ENCODE peak calls at places on chromosomes 1 and 21, in seven cellular contexts. M, I, W, Q, H, U and C are unnamed samples.

GRCh38 chr1:9009438-9010366 is 16.5 kb downstream of the SLC2A7 start:
- DNase-seq in M (peak), I (peak), Q (peak), H (peak), U (peak), W (peak), C (no peak)

GRCh38 chr1:234874291-234875288 is 254.0 kb downstream of the TOMM20 start:
- DNase-seq in Q (no peak), M (no peak), I (no peak), H (no peak), W (no peak), U (no peak), C (no peak)

GRCh38 chr1:211247921-211248320 is 11.2 kb upstream of the RCOR3 start:
- DNase-seq in I (no peak), U (no peak), Q (peak), M (peak), H (no peak), W (no peak), C (no peak)

GRCh38 chr1:26857473-26857872 is 5.5 kb upstream of the SFN start:
- DNase-seq in U (no peak), I (no peak), M (no peak), W (no peak), Q (no peak), H (no peak), C (no peak)

GRCh38 chr1:181743878-181744312 is 260.6 kb downstream of the CACNA1E start:
- DNase-seq in U (no peak), I (no peak), H (no peak), W (no peak), Q (no peak), M (no peak), C (no peak)

GRCh38 chr21:37937668-37938067 is 21.4 kb upstream of the KCNJ6 start:
- DNase-seq in W (no peak), H (no peak), M (no peak), I (no peak), U (no peak), Q (no peak), C (no peak)

GRCh38 chr1:227896710-227897655 is 50.7 kb downstream of the WNT9A start:
- DNase-seq in U (no peak), Q (no peak), H (no peak), M (no peak), W (no peak), I (peak), C (no peak)

GRCh38 chr1:162381941-162382750 is 618 bp downstream of the C1orf226 start:
- DNase-seq in I (no peak), Q (no peak), H (no peak), M (no peak), W (no peak), U (peak), C (no peak)

GRCh38 chr1:192489748-192490147 is 85.8 kb upstream of the RGS1 start:
- DNase-seq in W (peak), U (peak), Q (peak), M (peak), H (no peak), I (peak), C (no peak)

GRCh38 chr1:53292690-53293089 is 35.2 kb downstream of the LRP8 start:
- DNase-seq in U (no peak), W (no peak), I (no peak), Q (no peak), H (no peak), M (no peak), C (no peak)

GRCh38 chr21:29238052-29238966 is 60.4 kb upstream of the BACH1 start:
- DNase-seq in I (no peak), M (no peak), W (peak), H (no peak), U (peak), Q (no peak), C (no peak)

GRCh38 chr1:232524056-232524455 is 105.9 kb downstream of the SIPA1L2 start:
- DNase-seq in H (no peak), I (no peak), Q (no peak), M (no peak), U (no peak), W (peak), C (no peak)

GRCh38 chr1:72105201-72105600 is 177.1 kb downstream of the NEGR1 start:
- DNase-seq in Q (no peak), M (no peak), U (no peak), W (no peak), H (no peak), I (no peak), C (no peak)

GRCh38 chr1:41363632-41364320 is 2.5 kb downstream of the FOXO6 start:
- DNase-seq in W (no peak), M (no peak), Q (no peak), H (no peak), U (no peak), I (no peak), C (no peak)

GRCh38 chr1:27614625-27615344 is 10.8 kb upstream of the AHDC1 start:
- DNase-seq in I (peak), W (no peak), M (peak), H (no peak), U (no peak), Q (no peak), C (no peak)

GRCh38 chr1:61334718-61335589 is 252.6 kb downstream of the NFIA start:
- DNase-seq in H (no peak), I (no peak), U (no peak), W (no peak), M (no peak), Q (peak), C (no peak)

GRCh38 chr1:223780926-223781325 is 64.8 kb downstream of the TP53BP2 start:
- DNase-seq in W (no peak), Q (no peak), H (no peak), U (no peak), I (no peak), M (no peak), C (no peak)

GRCh38 chr1:162213281-162213909 is 143.9 kb downstream of the NOS1AP start:
- DNase-seq in M (no peak), U (no peak), H (no peak), Q (no peak), I (no peak), W (peak), C (peak)

GRCh38 chr1:113930499-113931161 is 1.5 kb downstream of the HIPK1 start:
- DNase-seq in M (peak), W (peak), Q (peak), H (no peak), I (no peak), U (peak), C (peak)

GRCh38 chr1:110428961-110429360 is 21.5 kb upstream of the LAMTOR5 start:
- DNase-seq in H (no peak), W (no peak), I (no peak), M (no peak), U (no peak), Q (no peak), C (no peak)

GRCh38 chr1:110433213-110433612 is 17.7 kb upstream of the PROK1 start:
- DNase-seq in Q (no peak), W (no peak), U (no peak), H (no peak), M (no peak), I (no peak), C (no peak)

GRCh38 chr1:110430901-110431300 is 20.0 kb upstream of the PROK1 start:
- DNase-seq in I (no peak), H (no peak), U (no peak), W (no peak), M (no peak), Q (no peak), C (no peak)

GRCh38 chr1:110433803-110434202 is 17.1 kb upstream of the PROK1 start:
- DNase-seq in I (peak), M (peak), W (peak), Q (peak), H (peak), U (peak), C (peak)

GRCh38 chr1:110430366-110430765 is 20.6 kb upstream of the PROK1 start:
- DNase-seq in W (no peak), Q (no peak), M (no peak), U (no peak), I (no peak), H (no peak), C (no peak)
- H3K18ac ChIP-seq in W (no peak), Q (no peak), M (no peak), U (no peak), I (no peak), H (no peak), C (no peak)

GRCh38 chr1:172918478-172918877 is 132.3 kb downstream of the TNFSF18 start:
- DNase-seq in W (no peak), I (no peak), M (no peak), Q (no peak), H (no peak), U (no peak), C (no peak)
- H3K27ac ChIP-seq in W (peak), I (no peak), M (no peak), Q (peak), H (no peak), U (no peak), C (no peak)

GRCh38 chr1:7322912-7323311 is 448.2 kb upstream of the VAMP3 start:
- DNase-seq in Q (no peak), W (no peak), I (no peak), U (no peak), H (no peak), M (no peak), C (no peak)

GRCh38 chr1:7327849-7328248 is 443.2 kb upstream of the VAMP3 start:
- DNase-seq in U (no peak), W (no peak), Q (no peak), I (peak), M (no peak), H (no peak), C (no peak)

GRCh38 chr1:7329868-7330615 is 441.1 kb upstream of the VAMP3 start:
- DNase-seq in M (no peak), H (no peak), Q (no peak), I (peak), W (no peak), U (no peak), C (no peak)

GRCh38 chr1:7325254-7325653 is 445.8 kb upstream of the VAMP3 start:
- DNase-seq in M (no peak), Q (no peak), H (no peak), U (no peak), W (no peak), I (peak), C (no peak)

DNA sequence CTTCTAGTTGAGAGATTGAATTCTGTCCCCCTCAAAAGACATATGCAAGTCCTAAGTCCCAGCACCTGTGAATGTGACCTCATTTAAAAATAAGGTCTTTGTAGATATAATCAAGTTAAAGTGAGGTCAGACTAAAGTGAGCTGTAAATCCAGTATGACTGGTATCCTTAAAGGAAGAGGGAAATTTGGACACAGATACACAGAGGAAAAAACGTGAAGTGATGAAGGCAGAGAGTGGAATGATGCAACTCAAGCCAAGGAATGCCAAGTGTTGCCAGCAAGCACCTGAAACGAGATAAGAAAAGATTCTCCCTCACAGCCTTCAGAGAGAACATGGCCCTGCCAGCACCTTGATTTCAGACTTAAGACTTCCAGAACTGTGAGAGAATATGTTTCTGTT is 444.7 kb upstream of the VAMP3 start:
- DNase-seq in H (no peak), M (no peak), W (no peak), U (peak), I (no peak), Q (no peak), C (no peak)
- H3K18ac ChIP-seq in H (no peak), M (no peak), W (no peak), U (no peak), I (no peak), Q (no peak), C (no peak)

GRCh38 chr1:62448221-62448933 is 11.5 kb downstream of the USP1 start:
- DNase-seq in M (no peak), H (no peak), U (no peak), W (no peak), I (no peak), Q (no peak), C (no peak)
- H3K27ac ChIP-seq in M (no peak), H (no peak), U (no peak), W (no peak), I (no peak), Q (no peak), C (no peak)

GRCh38 chr1:215894617-215895016 is 327.5 kb downstream of the KCTD3 start:
- DNase-seq in I (no peak), Q (no peak), W (no peak), M (peak), U (no peak), H (no peak), C (no peak)

GRCh38 chr1:215891673-215892072 is 324.6 kb downstream of the KCTD3 start:
- DNase-seq in M (no peak), W (peak), Q (no peak), I (no peak), U (no peak), H (no peak), C (no peak)

GRCh38 chr1:215888159-215888558 is 321.1 kb downstream of the KCTD3 start:
- DNase-seq in I (no peak), Q (no peak), M (peak), W (no peak), U (peak), H (no peak), C (no peak)

GRCh38 chr1:215890438-215890837 is 323.3 kb downstream of the KCTD3 start:
- DNase-seq in W (no peak), U (no peak), Q (no peak), M (no peak), H (no peak), I (no peak), C (no peak)

GRCh38 chr1:215891266-215891665 is 324.2 kb downstream of the KCTD3 start:
- DNase-seq in M (no peak), W (peak), U (no peak), Q (no peak), H (no peak), I (no peak), C (no peak)
- H3K18ac ChIP-seq in M (no peak), W (no peak), U (no peak), Q (no peak), H (no peak), I (no peak), C (no peak)

DNA sequence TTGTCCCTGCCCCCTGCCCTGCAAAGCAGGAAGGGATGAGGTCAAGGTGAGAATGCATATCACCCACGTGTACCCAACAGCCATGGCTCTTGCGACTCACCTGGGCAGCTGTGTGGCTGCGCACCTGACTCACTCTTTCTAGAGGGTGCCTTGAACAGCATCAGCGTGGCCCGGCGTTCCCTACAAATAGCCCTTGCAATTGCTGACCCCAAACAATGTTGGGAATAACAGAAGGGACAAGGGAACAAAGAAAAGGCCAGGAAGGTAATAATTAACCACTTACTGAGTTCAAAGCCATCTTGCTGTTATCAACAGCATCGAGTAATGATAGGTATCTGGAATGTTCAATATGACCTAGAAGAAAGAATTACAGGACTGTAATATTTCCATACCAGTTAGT is 10.1 kb downstream of the TMPRSS2 start:
- DNase-seq in Q (no peak), M (no peak), U (peak), H (no peak), W (no peak), I (no peak), C (no peak)
- H3K27ac ChIP-seq in Q (no peak), M (no peak), U (no peak), H (no peak), W (no peak), I (no peak), C (no peak)

GRCh38 chr1:3436901-3437300 is 17.6 kb upstream of the ARHGEF16 start:
- DNase-seq in Q (no peak), H (no peak), U (no peak), I (no peak), M (no peak), W (no peak), C (no peak)
- H3K18ac ChIP-seq in Q (no peak), H (no peak), U (no peak), I (no peak), M (no peak), W (no peak), C (peak)

GRCh38 chr1:184163674-184164470 is 112.3 kb downstream of the TSEN15 start:
- DNase-seq in I (no peak), W (peak), M (peak), H (no peak), U (no peak), Q (peak), C (no peak)
- H3K27ac ChIP-seq in I (no peak), W (peak), M (no peak), H (no peak), U (no peak), Q (peak), C (no peak)

DNA sequence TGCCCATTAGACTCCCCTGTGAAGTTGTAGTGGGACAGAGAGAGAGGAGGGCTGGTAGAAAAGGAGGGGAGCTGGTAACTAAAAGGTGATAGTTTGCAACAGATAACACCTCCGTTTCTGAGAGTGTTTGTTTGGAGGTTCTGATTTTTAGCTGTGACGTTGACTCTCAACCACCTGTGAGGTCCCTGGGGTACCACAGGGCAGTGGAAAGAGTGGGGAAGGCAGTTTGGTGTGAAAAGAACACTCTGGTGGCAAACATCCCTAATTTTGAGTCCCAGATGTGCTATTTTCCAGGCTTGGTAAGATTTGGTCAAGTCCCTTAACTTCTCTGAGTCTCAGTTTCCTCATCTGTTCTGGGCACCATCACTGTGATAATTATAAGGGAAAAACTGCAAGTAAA is 29.3 kb downstream of the RAB3B start:
- DNase-seq in H (no peak), I (no peak), M (no peak), W (no peak), U (no peak), Q (no peak), C (no peak)
- H3K18ac ChIP-seq in H (no peak), I (no peak), M (peak), W (no peak), U (no peak), Q (no peak), C (no peak)